ENCODE peak calls at places on chromosomes 2 and 18, in four cellular contexts. One of them, this sample, is unnamed.

GRCh38 chr2:191006297-191006696 is 7.7 kb downstream of the STAT1 start:
- DNase-seq in NCI-H1694 treated with DMSO at 0.1 percent for 48 hours: no peak
- DNase-seq in OCI-M1: no peak
- DNase-seq in KBM-7: no peak
- DNase-seq in this sample: no peak

GRCh38 chr2:216078776-216079175 is 2.8 kb downstream of the PECR start:
- DNase-seq in OCI-M1: peak; percentile 24
- DNase-seq in KBM-7: no peak
- DNase-seq in NCI-H1694 treated with DMSO at 0.1 percent for 48 hours: no peak
- DNase-seq in this sample: no peak

GRCh38 chr2:124753842-124754241 is 728.8 kb downstream of the CNTNAP5 start:
- DNase-seq in NCI-H1694 treated with DMSO at 0.1 percent for 48 hours: no peak
- DNase-seq in OCI-M1: no peak
- DNase-seq in KBM-7: no peak
- DNase-seq in this sample: no peak

GRCh38 chr18:34991561-34991960 is 49.7 kb upstream of the MAPRE2 start:
- DNase-seq in KBM-7: no peak
- DNase-seq in NCI-H1694 treated with DMSO at 0.1 percent for 48 hours: no peak
- DNase-seq in OCI-M1: no peak
- DNase-seq in this sample: no peak

GRCh38 chr2:212076456-212076855 is 462.1 kb downstream of the ERBB4 start:
- DNase-seq in KBM-7: no peak
- DNase-seq in NCI-H1694 treated with DMSO at 0.1 percent for 48 hours: no peak
- DNase-seq in OCI-M1: no peak
- DNase-seq in this sample: no peak

GRCh38 chr2:138493334-138493733 is 8.2 kb upstream of the SPOPL start:
- DNase-seq in KBM-7: no peak
- DNase-seq in OCI-M1: peak; percentile 9
- DNase-seq in NCI-H1694 treated with DMSO at 0.1 percent for 48 hours: no peak
- DNase-seq in this sample: no peak

GRCh38 chr2:201171259-201171814 is 11.6 kb upstream of the CASP10 start:
- DNase-seq in KBM-7: no peak
- DNase-seq in NCI-H1694 treated with DMSO at 0.1 percent for 48 hours: no peak
- DNase-seq in OCI-M1: no peak
- DNase-seq in this sample: no peak

GRCh38 chr2:12715878-12716249 is 872 bp upstream of the TRIB2 start:
- DNase-seq in KBM-7: no peak
- DNase-seq in NCI-H1694 treated with DMSO at 0.1 percent for 48 hours: peak; percentile 92
- DNase-seq in OCI-M1: peak; percentile 91
- DNase-seq in this sample: peak; percentile 82

GRCh38 chr2:74333175-74333574 is 10.0 kb downstream of the SLC4A5 start:
- DNase-seq in OCI-M1: peak; percentile 44
- DNase-seq in KBM-7: peak; percentile 63
- DNase-seq in NCI-H1694 treated with DMSO at 0.1 percent for 48 hours: peak; percentile 39
- DNase-seq in this sample: no peak

GRCh38 chr2:71174207-71174606 is 43.8 kb downstream of the MPHOSPH10 start:
- DNase-seq in NCI-H1694 treated with DMSO at 0.1 percent for 48 hours: no peak
- DNase-seq in KBM-7: no peak
- DNase-seq in OCI-M1: no peak
- DNase-seq in this sample: no peak

GRCh38 chr2:40458271-40458794 is 6.4 kb upstream of the SLC8A1 start:
- DNase-seq in KBM-7: no peak
- DNase-seq in OCI-M1: peak; percentile 17
- DNase-seq in NCI-H1694 treated with DMSO at 0.1 percent for 48 hours: no peak
- DNase-seq in this sample: no peak

GRCh38 chr2:199704358-199705238 is 146.4 kb downstream of the FTCDNL1 start:
- DNase-seq in NCI-H1694 treated with DMSO at 0.1 percent for 48 hours: peak; percentile 66
- DNase-seq in OCI-M1: peak; percentile 78
- DNase-seq in KBM-7: peak; percentile 92
- DNase-seq in this sample: no peak

GRCh38 chr2:74079522-74080341 is 68.0 kb downstream of the BOLA3 start:
- DNase-seq in KBM-7: no peak
- DNase-seq in OCI-M1: no peak
- DNase-seq in NCI-H1694 treated with DMSO at 0.1 percent for 48 hours: no peak
- DNase-seq in this sample: no peak

GRCh38 chr2:54952978-54953456 is 97.2 kb downstream of the RTN4 start:
- DNase-seq in KBM-7: no peak
- DNase-seq in NCI-H1694 treated with DMSO at 0.1 percent for 48 hours: no peak
- DNase-seq in OCI-M1: no peak
- DNase-seq in this sample: no peak

GRCh38 chr2:64626963-64627760 is 26.6 kb downstream of the SERTAD2 start:
- DNase-seq in KBM-7: no peak
- DNase-seq in OCI-M1: no peak
- DNase-seq in NCI-H1694 treated with DMSO at 0.1 percent for 48 hours: peak; percentile 21
- DNase-seq in this sample: no peak

GRCh38 chr2:29829841-29830240 is 91.5 kb downstream of the ALK start:
- DNase-seq in KBM-7: no peak
- DNase-seq in NCI-H1694 treated with DMSO at 0.1 percent for 48 hours: no peak
- DNase-seq in OCI-M1: no peak
- DNase-seq in this sample: no peak

GRCh38 chr2:98800330-98801064 is 69.6 kb upstream of the MGAT4A start:
- DNase-seq in KBM-7: no peak
- DNase-seq in NCI-H1694 treated with DMSO at 0.1 percent for 48 hours: peak; percentile 9
- DNase-seq in OCI-M1: peak; percentile 8
- DNase-seq in this sample: no peak

GRCh38 chr2:71801969-71802368 is 345.7 kb downstream of the CYP26B1 start:
- DNase-seq in NCI-H1694 treated with DMSO at 0.1 percent for 48 hours: peak; percentile 58
- DNase-seq in OCI-M1: peak; percentile 16
- DNase-seq in KBM-7: peak; percentile 12
- DNase-seq in this sample: no peak

GRCh38 chr2:196703660-196704209 is 64.2 kb downstream of the CCDC150 start:
- DNase-seq in OCI-M1: no peak
- DNase-seq in KBM-7: no peak
- DNase-seq in NCI-H1694 treated with DMSO at 0.1 percent for 48 hours: no peak
- DNase-seq in this sample: no peak

GRCh38 chr2:28101123-28101522 is 210.6 kb downstream of the BABAM2 start:
- DNase-seq in NCI-H1694 treated with DMSO at 0.1 percent for 48 hours: no peak
- DNase-seq in KBM-7: no peak
- DNase-seq in OCI-M1: no peak
- DNase-seq in this sample: no peak

GRCh38 chr2:233081232-233081730 is 21.1 kb downstream of the INPP5D start:
- DNase-seq in KBM-7: no peak
- DNase-seq in NCI-H1694 treated with DMSO at 0.1 percent for 48 hours: no peak
- DNase-seq in OCI-M1: no peak
- DNase-seq in this sample: peak; percentile 55

GRCh38 chr2:74343316-74343715 is at the start of gene SLC4A5:
- DNase-seq in NCI-H1694 treated with DMSO at 0.1 percent for 48 hours: no peak
- DNase-seq in KBM-7: no peak
- DNase-seq in OCI-M1: no peak
- DNase-seq in this sample: no peak